ENCODE peak calls at places on chromosome 9, in six cellular contexts. H is cardiac muscle cell, D is OCI-LY7, M is K562, K is GM23248, O is thyroid gland. I is an unnamed sample. For H3K4me1, the result is how much of the 10 kb centered on the place peaks cover.

GRCh38 chr9:89375181-89375760 is 57.0 kb downstream of the SECISBP2 start:
- DNase-seq in D (peak), K (no peak), M (peak), H (no peak), O (peak), I (no peak)

GRCh38 chr9:133577463-133578112 is 31.6 kb downstream of the FAM163B start:
- DNase-seq in K (no peak), D (no peak), O (no peak), H (no peak), M (no peak), I (no peak)

GRCh38 chr9:133953976-133954709 is 38.0 kb downstream of the VAV2 start:
- DNase-seq in K (no peak), D (peak), O (peak), M (no peak), H (no peak), I (no peak)

GRCh38 chr9:74951725-74952151 is 974 bp downstream of the C9orf40 start:
- DNase-seq in H (peak), O (peak), K (peak), M (no peak), D (peak), I (no peak)

GRCh38 chr9:128149951-128150593 is 819 bp downstream of the LCN2 start:
- DNase-seq in H (no peak), M (peak), K (no peak), O (no peak), D (no peak), I (no peak)

GRCh38 chr9:108953983-108954574 is 19.9 kb downstream of the ABITRAM start:
- DNase-seq in K (peak), H (peak), M (no peak), O (no peak), D (peak), I (no peak)

GRCh38 chr9:114238471-114238870 is 83.1 kb downstream of the COL27A1 start:
- DNase-seq in D (no peak), M (no peak), O (no peak), K (no peak), H (no peak), I (no peak)

GRCh38 chr9:135649508-135649907 is 10.2 kb upstream of the GLT6D1 start:
- DNase-seq in H (no peak), M (no peak), D (no peak), O (no peak), K (no peak), I (no peak)

GRCh38 chr9:101791938-101792337 is 53.5 kb upstream of the GRIN3A start:
- DNase-seq in K (peak), H (peak), O (peak), M (peak), D (peak), I (peak)

GRCh38 chr9:6566409-6567139 is 79.0 kb downstream of the GLDC start:
- DNase-seq in K (peak), M (no peak), O (no peak), H (no peak), D (no peak), I (no peak)

GRCh38 chr9:105282870-105283621 is 38.6 kb downstream of the SLC44A1 start:
- DNase-seq in M (no peak), H (no peak), D (no peak), K (no peak), O (no peak), I (no peak)

GRCh38 chr9:33153666-33154065 is 13.5 kb downstream of the B4GALT1 start:
- DNase-seq in D (peak), H (no peak), M (no peak), O (no peak), K (no peak), I (no peak)

GRCh38 chr9:129252937-129253819 is 75.1 kb upstream of the IER5L start:
- DNase-seq in H (no peak), D (no peak), K (no peak), O (no peak), M (no peak), I (no peak)

GRCh38 chr9:91146391-91147019 is 215.2 kb downstream of the AUH start:
- DNase-seq in M (no peak), D (no peak), H (no peak), K (no peak), O (peak), I (no peak)

GRCh38 chr9:126684345-126684744 is 70.6 kb downstream of the LMX1B start:
- DNase-seq in K (no peak), O (no peak), M (no peak), H (no peak), D (no peak), I (no peak)

GRCh38 chr9:89383721-89384300 is 65.5 kb downstream of the SECISBP2 start:
- DNase-seq in H (no peak), D (no peak), K (no peak), M (no peak), O (no peak), I (no peak)

GRCh38 chr9:100933656-100934055 is 94.9 kb upstream of the PLPPR1 start:
- DNase-seq in K (peak), H (no peak), D (no peak), M (no peak), O (no peak), I (no peak)

GRCh38 chr9:15306068-15306756 is 804 bp downstream of the TTC39B start:
- DNase-seq in K (peak), M (no peak), D (no peak), O (peak), H (peak), I (no peak)

GRCh38 chr9:9998491-9999287 is 614.1 kb downstream of the PTPRD start:
- DNase-seq in K (peak), O (no peak), H (peak), M (no peak), D (peak), I (no peak)

GRCh38 chr9:95091574-95091970 is 225.9 kb downstream of the FANCC start:
- DNase-seq in K (peak), O (peak), M (no peak), H (no peak), D (no peak), I (no peak)

GRCh38 chr9:112278152-112278551 is 55.3 kb downstream of the PTBP3 start:
- DNase-seq in M (no peak), D (no peak), H (no peak), K (no peak), O (no peak), I (no peak)

GRCh38 chr9:129669141-129669718 is 3.8 kb downstream of the PRRX2 start:
- DNase-seq in O (no peak), D (no peak), M (no peak), K (peak), H (no peak), I (no peak)

GRCh38 chr9:13378171-13378570 is 98.7 kb upstream of the MPDZ start:
- DNase-seq in H (no peak), O (no peak), K (peak), M (no peak), D (no peak), I (no peak)

GRCh38 chr9:117073539-117074336 is 341.1 kb downstream of the ASTN2 start:
- DNase-seq in M (peak), D (peak), H (peak), O (peak), K (peak), I (peak)

GRCh38 chr9:12538842-12539584 is 154.2 kb upstream of the TYRP1 start:
- DNase-seq in D (no peak), O (no peak), M (no peak), H (no peak), K (no peak), I (no peak)

DNA sequence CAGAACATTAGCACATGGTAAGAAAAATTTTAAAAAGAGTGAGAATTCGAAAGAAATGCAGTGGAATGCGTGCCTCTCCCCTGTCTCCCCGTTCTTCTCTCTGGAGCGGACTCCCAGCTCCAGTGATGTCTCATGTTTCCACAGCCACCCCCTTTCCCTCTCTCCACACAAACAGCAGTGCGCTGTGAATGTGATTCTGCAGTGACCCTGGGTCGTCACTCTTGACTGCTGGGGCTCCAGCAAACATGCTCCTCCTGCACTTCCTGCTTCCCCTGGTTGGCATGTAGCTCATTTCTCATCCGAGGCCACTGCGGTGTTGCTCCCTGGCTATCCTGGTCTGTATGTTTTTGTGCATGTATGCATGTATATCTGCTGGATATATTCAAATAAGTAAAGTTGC is 13.3 kb downstream of the PHF2 start:
- DNase-seq in H (peak), O (peak), K (peak), M (no peak), D (no peak), I (no peak)
- H3K4me1 ChIP-seq in H (under half), O (half or more), K (under half), M (under half), D (under half), I (under half)

DNA sequence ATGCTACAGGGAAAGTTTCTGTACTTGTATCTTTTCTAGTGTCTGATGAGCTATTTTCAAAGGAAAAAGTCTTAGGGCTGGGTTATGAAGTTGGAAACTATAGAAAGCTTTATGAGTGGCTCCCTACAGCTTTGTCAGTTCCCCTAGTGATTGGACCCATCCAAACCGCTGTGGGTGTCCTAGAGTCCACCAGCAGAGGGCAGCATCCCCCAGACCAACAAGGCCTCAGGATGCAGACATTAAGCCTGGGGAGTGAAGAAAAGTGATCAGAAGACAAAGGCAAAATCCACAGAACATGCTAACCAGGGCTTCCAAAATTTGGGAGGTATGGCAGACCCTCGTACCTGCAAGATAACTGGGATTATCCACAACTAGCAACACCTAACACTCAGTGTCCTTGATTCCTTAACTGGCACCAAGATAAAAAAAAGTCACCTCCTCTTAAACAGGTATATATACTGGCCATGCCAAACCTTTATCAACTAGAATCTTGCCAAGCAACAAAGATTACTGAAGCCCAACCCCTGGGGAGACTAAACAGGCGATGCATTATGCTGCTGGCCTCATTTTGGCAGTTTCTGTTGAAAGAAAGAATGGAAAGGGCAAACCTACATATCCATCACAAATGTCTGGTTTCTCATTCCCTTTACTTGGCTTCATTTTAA is 110.4 kb upstream of the NR5A1 start:
- DNase-seq in M (peak), O (peak), D (peak), K (peak), H (peak), I (peak)
- H3K27ac ChIP-seq in M (no peak), O (peak), D (no peak), K (no peak), H (no peak), I (no peak)

GRCh38 chr9:37967681-37968080 is 63.8 kb upstream of the SLC25A51 start:
- DNase-seq in H (no peak), D (no peak), M (no peak), O (no peak), K (no peak), I (no peak)
- H3K4me1 ChIP-seq in H (under half), D (under half), M (under half), O (under half), K (half or more), I (under half)

DNA sequence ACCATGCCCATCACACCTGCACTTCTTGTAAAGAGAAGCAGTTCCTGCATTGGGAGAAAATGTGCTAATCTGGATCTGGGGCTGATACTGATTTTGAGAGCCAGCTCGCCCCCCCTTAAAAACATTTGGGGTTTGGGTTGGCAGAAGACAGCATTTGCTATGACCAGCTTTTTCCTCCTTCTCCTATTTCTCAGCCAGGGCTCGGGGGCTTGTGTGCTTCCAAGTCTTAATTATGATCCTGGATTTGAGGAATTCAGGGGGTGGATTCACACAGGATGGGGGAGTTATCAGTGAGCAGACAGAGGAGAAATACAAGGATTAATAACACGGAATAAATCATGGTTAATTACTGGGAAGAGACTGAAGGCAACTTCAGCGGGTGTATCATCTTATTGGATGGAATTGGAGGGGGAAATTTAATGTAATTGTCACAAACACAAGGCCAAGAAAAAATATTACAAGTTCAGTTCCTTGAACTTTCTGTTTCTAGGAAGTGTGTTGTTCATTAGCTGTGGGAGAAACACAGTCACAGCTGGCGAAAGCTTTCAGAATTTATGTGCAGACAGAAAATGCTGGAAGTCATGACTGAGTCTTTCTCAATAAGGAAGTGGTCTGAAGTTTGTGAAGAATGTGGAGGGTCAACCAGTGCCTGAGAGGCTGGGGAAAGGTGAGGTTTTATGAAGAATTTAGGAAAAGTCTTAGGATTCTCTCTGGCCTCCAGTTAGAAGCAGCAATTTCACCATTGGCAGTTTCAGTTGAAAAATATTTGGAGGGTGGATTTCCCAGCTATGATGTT is 15.2 kb downstream of the C9orf152 start:
- DNase-seq in O (no peak), M (no peak), D (no peak), K (peak), H (no peak), I (no peak)
- H3K27ac ChIP-seq in O (peak), M (no peak), D (no peak), K (peak), H (no peak), I (no peak)

GRCh38 chr9:70409800-70410199 is 4.7 kb downstream of the KLF9 start:
- DNase-seq in H (no peak), M (no peak), D (no peak), K (no peak), O (no peak), I (no peak)

GRCh38 chr9:70409280-70409679 is 5.2 kb downstream of the KLF9 start:
- DNase-seq in M (no peak), K (no peak), D (no peak), O (no peak), H (no peak), I (no peak)

GRCh38 chr9:70411930-70412677 is 2.4 kb downstream of the KLF9 start:
- DNase-seq in O (peak), M (peak), D (no peak), K (peak), H (no peak), I (no peak)

GRCh38 chr9:70411141-70411929 is 3.1 kb downstream of the KLF9 start:
- DNase-seq in D (no peak), H (peak), K (peak), O (peak), M (peak), I (no peak)

DNA sequence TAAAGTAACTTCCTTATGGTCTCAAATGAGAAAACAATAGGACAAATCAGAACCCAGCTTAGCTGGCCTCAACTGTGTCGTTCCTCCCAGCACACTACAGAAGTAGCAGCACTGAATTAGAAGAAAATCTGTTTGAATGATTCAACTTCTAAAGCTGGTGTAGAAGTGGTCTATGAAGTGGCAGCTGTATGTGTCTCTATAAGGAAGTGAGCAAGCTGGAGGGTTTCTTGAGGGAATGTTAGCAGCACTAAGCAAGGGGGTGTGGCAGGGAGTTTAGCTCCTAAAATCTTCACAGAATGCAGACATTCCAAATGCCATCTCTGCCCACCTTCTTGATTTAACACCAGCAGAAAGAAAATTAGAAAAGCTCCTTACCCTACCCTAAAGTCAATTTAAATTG is 4.1 kb downstream of the KLF9 start:
- DNase-seq in M (no peak), O (no peak), H (no peak), D (no peak), K (peak), I (no peak)
- H3K4me1 ChIP-seq in M (under half), O (under half), H (under half), D (half or more), K (under half), I (under half)

GRCh38 chr9:119273984-119274665 is 95.1 kb downstream of the BRINP1 start:
- DNase-seq in M (no peak), D (no peak), O (no peak), H (no peak), K (peak), I (no peak)
- H3K27ac ChIP-seq in M (no peak), D (no peak), O (no peak), H (no peak), K (no peak), I (no peak)

DNA sequence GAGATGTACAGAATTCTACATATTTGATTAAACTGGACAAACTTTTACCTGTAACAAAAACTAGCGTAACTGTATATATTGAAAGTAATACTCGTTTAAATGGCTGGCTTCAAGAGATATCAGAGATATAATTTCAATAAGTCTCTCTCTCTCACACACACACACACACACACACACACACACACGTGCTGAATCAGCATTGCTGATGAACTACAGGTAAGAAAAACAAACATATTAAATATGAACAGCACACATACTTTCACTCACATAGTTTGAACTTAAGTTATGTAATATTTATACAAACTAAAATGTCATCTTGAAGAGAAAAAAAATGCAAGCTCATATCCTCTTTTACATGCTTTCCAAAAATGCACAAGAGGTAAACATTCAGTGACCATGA is 145.4 kb downstream of the BNC2 start:
- DNase-seq in M (no peak), H (no peak), O (no peak), K (no peak), D (no peak), I (no peak)
- H3K4me1 ChIP-seq in M (under half), H (under half), O (under half), K (half or more), D (under half), I (under half)

GRCh38 chr9:137428311-137428630 is 5.1 kb downstream of the NOXA1 start:
- DNase-seq in H (no peak), D (no peak), M (no peak), O (no peak), K (no peak), I (no peak)
- H3K27ac ChIP-seq in H (no peak), D (no peak), M (no peak), O (no peak), K (no peak), I (no peak)

DNA sequence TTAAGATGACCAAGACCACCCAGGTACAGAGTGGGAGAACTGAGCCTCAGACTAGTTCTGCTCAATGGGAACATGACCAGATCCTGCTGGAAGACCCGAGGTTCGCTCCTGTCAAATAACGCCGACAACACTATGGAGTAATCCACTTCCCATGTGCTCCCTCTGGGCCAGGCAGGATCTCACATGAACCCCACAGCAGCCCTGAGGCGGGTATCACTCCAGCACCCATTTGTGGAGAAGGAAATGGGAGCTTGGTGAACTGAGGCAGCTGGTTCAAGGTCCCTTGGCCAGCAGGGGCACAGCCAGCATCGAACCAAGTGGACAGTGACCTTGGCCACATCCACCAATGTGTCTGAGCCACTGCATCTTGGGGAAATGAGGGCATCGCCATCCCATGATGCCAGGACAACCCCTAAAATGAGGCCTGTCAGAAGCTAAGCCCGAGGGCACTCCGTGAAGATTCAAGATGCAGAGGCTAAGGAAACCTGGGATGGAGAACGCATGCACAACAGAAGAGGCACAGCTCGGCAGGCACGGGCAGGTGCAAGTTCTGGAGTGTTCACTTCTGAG is 8.5 kb downstream of the ANKS6 start:
- DNase-seq in M (no peak), O (no peak), D (no peak), H (no peak), K (no peak), I (no peak)
- H3K4me1 ChIP-seq in M (under half), O (under half), D (under half), H (under half), K (under half), I (under half)

GRCh38 chr9:79658926-79659325 is 87.2 kb downstream of the TLE4 start:
- DNase-seq in D (no peak), K (no peak), O (no peak), H (no peak), M (no peak), I (no peak)
- H3K27ac ChIP-seq in D (no peak), K (no peak), O (no peak), H (no peak), M (no peak), I (no peak)